ENCODE peak calls at places on chromosomes 13 and 19, in ten cellular contexts. K is ovary, I is IMR-90, O is sigmoid colon, T is endothelial cell of umbilical vein, J is transverse colon, F is esophagus muscularis mucosa, S is tibial nerve, N is HepG2, L is Peyer's patch. U is an unnamed sample.

GRCh38 chr13:43661321-43661720 is 125.5 kb downstream of the ENOX1 start:
- DNase-seq in K (no peak), I (no peak), O (no peak), T (no peak), J (no peak), F (no peak), S (no peak), N (no peak), L (no peak), U (no peak)

GRCh38 chr19:51116736-51117135 is 8.0 kb upstream of the SIGLEC9 start:
- DNase-seq in K (no peak), I (no peak), O (no peak), T (no peak), J (no peak), F (no peak), S (no peak), N (no peak), L (no peak), U (no peak)

GRCh38 chr13:107387525-107387924 is 819.6 kb upstream of the ARGLU1 start:
- DNase-seq in K (no peak), I (no peak), O (no peak), T (no peak), J (no peak), F (no peak), S (no peak), N (no peak), L (no peak), U (no peak)

GRCh38 chr13:21611385-21611784 is 7.4 kb upstream of the MICU2 start:
- DNase-seq in K (no peak), I (no peak), O (no peak), T (no peak), J (no peak), F (no peak), S (no peak), N (no peak), L (no peak), U (no peak)

GRCh38 chr13:81116461-81117282 is 775.7 kb upstream of the SPRY2 start:
- DNase-seq in K (no peak), I (no peak), O (no peak), T (no peak), J (no peak), F (no peak), S (no peak), N (no peak), L (no peak), U (no peak)

GRCh38 chr19:16045171-16045570 is 31.1 kb upstream of the TPM4 start:
- DNase-seq in K (no peak), I (no peak), O (no peak), T (no peak), J (no peak), F (no peak), S (no peak), N (no peak), L (no peak), U (no peak)

GRCh38 chr19:55486971-55487883 is 1.0 kb upstream of the SSC5D start:
- DNase-seq in K (peak; percentile 87), I (peak; percentile 97), O (peak; percentile 93), T (peak; percentile 83), J (peak; percentile 60), F (no peak), S (peak; percentile 57), N (peak; percentile 23), L (no peak), U (peak; percentile 65)

GRCh38 chr13:106299616-106300015 is 235.8 kb downstream of the EFNB2 start:
- DNase-seq in K (no peak), I (no peak), O (no peak), T (no peak), J (no peak), F (no peak), S (no peak), N (no peak), L (no peak), U (no peak)

GRCh38 chr13:28059214-28059613 is 41.2 kb downstream of the FLT3 start:
- DNase-seq in K (no peak), I (peak; percentile 15), O (no peak), T (peak; percentile 46), J (peak; percentile 51), F (no peak), S (no peak), N (peak; percentile 48), L (peak; percentile 52), U (peak; percentile 5)

GRCh38 chr13:50131998-50132936 is 117.0 kb downstream of the KCNRG start:
- DNase-seq in K (no peak), I (no peak), O (no peak), T (no peak), J (no peak), F (peak; percentile 60), S (no peak), N (no peak), L (no peak), U (no peak)

GRCh38 chr13:84737671-84738070 is 855.4 kb upstream of the SLITRK1 start:
- DNase-seq in K (no peak), I (no peak), O (no peak), T (no peak), J (no peak), F (no peak), S (no peak), N (no peak), L (no peak), U (no peak)

GRCh38 chr13:29065142-29065541 is 245.0 kb downstream of the MTUS2 start:
- DNase-seq in K (no peak), I (no peak), O (no peak), T (no peak), J (no peak), F (no peak), S (no peak), N (no peak), L (no peak), U (no peak)

GRCh38 chr19:4911314-4911713 is 2.0 kb downstream of the UHRF1 start:
- DNase-seq in K (no peak), I (peak; percentile 25), O (no peak), T (no peak), J (no peak), F (no peak), S (no peak), N (no peak), L (no peak), U (no peak)

GRCh38 chr19:4916292-4917082 is 7.2 kb downstream of the UHRF1 start:
- DNase-seq in K (no peak), I (no peak), O (no peak), T (peak; percentile 19), J (peak; percentile 22), F (no peak), S (no peak), N (no peak), L (peak; percentile 55), U (no peak)

GRCh38 chr19:4911786-4912672 is 2.7 kb downstream of the UHRF1 start:
- DNase-seq in K (peak; percentile 73), I (peak; percentile 100), O (peak; percentile 75), T (peak; percentile 83), J (peak; percentile 64), F (no peak), S (peak; percentile 59), N (peak; percentile 40), L (peak; percentile 53), U (peak; percentile 54)

GRCh38 chr19:4914736-4915501 is 5.6 kb downstream of the UHRF1 start:
- DNase-seq in K (no peak), I (peak; percentile 69), O (no peak), T (peak; percentile 21), J (peak; percentile 89), F (no peak), S (no peak), N (no peak), L (peak; percentile 72), U (no peak)

GRCh38 chr19:4913996-4914735 is 4.9 kb downstream of the UHRF1 start:
- DNase-seq in K (no peak), I (peak; percentile 18), O (no peak), T (no peak), J (peak; percentile 17), F (no peak), S (no peak), N (no peak), L (peak; percentile 25), U (no peak)
- H3K27ac ChIP-seq in K (no peak overlapping the region), I (peak overlapping the region; percentile 67), O (no peak overlapping the region), T (no peak overlapping the region), J (peak overlapping the region; percentile 64), F (no peak overlapping the region), S (no peak overlapping the region), N (no peak overlapping the region), L (peak overlapping the region; percentile 75), U (no peak overlapping the region)

GRCh38 chr19:54189668-54190502 is 505 bp upstream of the MBOAT7 start:
- DNase-seq in K (peak; percentile 100), I (peak; percentile 100), O (peak; percentile 100), T (peak; percentile 100), J (peak; percentile 100), F (peak; percentile 100), S (peak; percentile 100), N (peak; percentile 100), L (peak; percentile 100), U (peak; percentile 100)
- TF ChIP-seq POLR2A in K (peak; percentile 95), I (peak; percentile 96), O (peak; percentile 49), T (peak; percentile 47), J (peak; percentile 82), F (peak; percentile 60), S (peak; percentile 73), N (peak; percentile 81), L (peak; percentile 66), U (peak; percentile 71)

DNA sequence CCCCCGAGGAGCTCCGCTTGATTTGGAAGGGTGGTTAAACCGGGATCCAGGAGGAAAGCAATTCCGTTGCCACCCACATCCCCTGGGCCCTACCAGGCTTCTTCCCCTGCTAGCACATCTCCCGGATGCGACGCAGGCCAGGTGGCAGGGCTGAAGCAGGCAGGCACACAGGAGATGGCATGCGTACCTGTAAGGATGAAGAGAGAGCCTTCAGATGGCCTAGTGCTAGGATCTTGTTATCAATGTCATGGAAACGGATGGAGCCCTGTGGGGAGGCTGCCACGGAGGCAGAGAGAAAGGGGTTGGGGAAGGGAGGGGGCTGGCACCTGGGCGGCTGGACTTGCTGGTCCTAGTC is 8.5 kb upstream of the SOX1 start:
- DNase-seq in K (no peak), I (no peak), O (no peak), T (no peak), J (no peak), F (no peak), S (no peak), N (no peak), L (no peak), U (no peak)
- H3K27me3 ChIP-seq in K (no peaks in the 10 kb centered on the region), I (peaks cover 90% of the 10 kb centered on the region), O (peaks cover 41% of the 10 kb centered on the region), T (peaks cover 88% of the 10 kb centered on the region), J (peaks cover 100% of the 10 kb centered on the region), F (peaks cover 79% of the 10 kb centered on the region), S (no peaks in the 10 kb centered on the region), N (peaks cover 6% of the 10 kb centered on the region), L (peaks cover 82% of the 10 kb centered on the region), U (peaks cover 46% of the 10 kb centered on the region)

DNA sequence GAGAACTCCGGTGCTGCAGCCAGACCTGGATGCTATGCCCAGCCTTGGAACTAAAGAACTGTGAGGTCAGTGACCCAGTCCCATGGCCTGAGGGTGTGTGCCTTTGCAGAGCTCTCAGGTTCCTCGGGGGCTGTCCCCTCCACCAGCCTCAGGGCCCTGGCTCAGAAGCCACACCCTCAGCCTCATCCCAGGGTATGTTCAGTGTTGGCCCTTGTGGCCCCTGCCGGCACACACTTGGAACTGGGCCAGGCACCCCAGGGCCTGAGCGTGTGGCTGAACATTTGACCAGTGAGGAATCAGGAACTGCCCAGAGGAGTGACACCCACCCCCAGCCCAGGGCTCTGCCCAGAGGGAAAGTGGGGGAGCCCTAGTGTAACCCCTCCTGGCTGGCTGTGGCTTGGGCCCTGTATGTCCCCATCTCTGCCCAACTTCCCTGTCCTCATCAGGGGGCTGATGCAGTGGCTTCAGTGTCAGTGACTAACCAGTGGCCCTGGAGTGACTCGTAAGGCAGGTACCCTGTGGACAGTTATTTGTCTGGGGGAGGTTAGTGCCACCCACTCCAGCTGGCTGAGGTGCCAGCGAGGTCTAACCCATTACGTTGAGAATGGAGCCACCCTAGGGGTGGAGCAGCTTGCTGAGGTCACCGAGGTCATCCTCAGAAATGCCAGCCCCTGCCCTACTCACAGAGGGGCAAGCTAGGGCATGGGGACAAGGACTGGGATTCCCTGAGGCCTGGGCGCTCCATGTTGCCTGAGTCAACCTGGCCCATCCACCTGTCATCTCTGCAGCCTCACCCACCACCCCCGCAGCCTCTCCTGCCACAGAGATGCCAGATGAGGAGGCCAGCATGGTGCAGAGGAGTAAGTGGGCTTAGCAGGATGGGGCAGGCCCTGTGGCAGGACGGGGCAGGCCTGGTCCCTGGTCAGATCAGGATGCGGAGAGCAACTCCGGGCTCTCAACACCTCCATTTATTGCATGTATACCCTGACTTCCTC is 9.8 kb downstream of the NKPD1 start:
- DNase-seq in K (no peak), I (no peak), O (no peak), T (no peak), J (no peak), F (no peak), S (no peak), N (no peak), L (no peak), U (no peak)
- H3K27ac ChIP-seq in K (no peak overlapping the region), I (no peak overlapping the region), O (no peak overlapping the region), T (no peak overlapping the region), J (no peak overlapping the region), F (no peak overlapping the region), S (no peak overlapping the region), N (no peak overlapping the region), L (no peak overlapping the region), U (no peak overlapping the region)